ENCODE peak calls at places on chromosome 1, in seven cellular contexts. One of them, this sample, is unnamed.

GRCh38 chr1:112371770-112372169 is 24.2 kb upstream of the CTTNBP2NL start:
- DNase-seq in GM12865: no peak
- DNase-seq in bronchial epithelial cell: no peak
- DNase-seq in Panc1: no peak
- DNase-seq in upper lobe of right lung: no peak
- DNase-seq in fibroblast of mammary gland: no peak
- DNase-seq in HL-60: no peak
- DNase-seq in this sample: no peak

GRCh38 chr1:79198841-79199240 is 192.3 kb upstream of the ADGRL4 start:
- DNase-seq in Panc1: no peak
- DNase-seq in bronchial epithelial cell: peak
- DNase-seq in fibroblast of mammary gland: peak
- DNase-seq in upper lobe of right lung: no peak
- DNase-seq in HL-60: no peak
- DNase-seq in GM12865: no peak
- DNase-seq in this sample: peak

GRCh38 chr1:54290443-54291184 is 90.6 kb downstream of the MRPL37 start:
- DNase-seq in Panc1: no peak
- DNase-seq in upper lobe of right lung: no peak
- DNase-seq in fibroblast of mammary gland: peak
- DNase-seq in GM12865: no peak
- DNase-seq in bronchial epithelial cell: no peak
- DNase-seq in HL-60: no peak
- DNase-seq in this sample: no peak

GRCh38 chr1:22831729-22832413 is 121.2 kb downstream of the EPHB2 start:
- DNase-seq in bronchial epithelial cell: peak
- DNase-seq in HL-60: peak
- DNase-seq in GM12865: no peak
- DNase-seq in upper lobe of right lung: no peak
- DNase-seq in fibroblast of mammary gland: peak
- DNase-seq in Panc1: peak
- DNase-seq in this sample: peak

GRCh38 chr1:192826791-192827477 is 18.1 kb downstream of the RGS2 start:
- DNase-seq in HL-60: no peak
- DNase-seq in upper lobe of right lung: no peak
- DNase-seq in Panc1: no peak
- DNase-seq in GM12865: no peak
- DNase-seq in bronchial epithelial cell: peak
- DNase-seq in fibroblast of mammary gland: no peak
- DNase-seq in this sample: peak

GRCh38 chr1:165403835-165404482 is 41.0 kb downstream of the RXRG start:
- DNase-seq in bronchial epithelial cell: peak
- DNase-seq in HL-60: peak
- DNase-seq in Panc1: no peak
- DNase-seq in fibroblast of mammary gland: no peak
- DNase-seq in GM12865: peak
- DNase-seq in upper lobe of right lung: no peak
- DNase-seq in this sample: no peak

GRCh38 chr1:244181867-244182266 is 130.8 kb downstream of the ZBTB18 start:
- DNase-seq in fibroblast of mammary gland: no peak
- DNase-seq in bronchial epithelial cell: no peak
- DNase-seq in upper lobe of right lung: no peak
- DNase-seq in GM12865: no peak
- DNase-seq in HL-60: no peak
- DNase-seq in Panc1: no peak
- DNase-seq in this sample: no peak

GRCh38 chr1:31792541-31792940 is 23.3 kb downstream of the SPOCD1 start:
- DNase-seq in Panc1: no peak
- DNase-seq in fibroblast of mammary gland: no peak
- DNase-seq in GM12865: no peak
- DNase-seq in bronchial epithelial cell: no peak
- DNase-seq in upper lobe of right lung: peak
- DNase-seq in HL-60: no peak
- DNase-seq in this sample: no peak

GRCh38 chr1:56491441-56491840 is 87.9 kb downstream of the PLPP3 start:
- DNase-seq in HL-60: no peak
- DNase-seq in GM12865: no peak
- DNase-seq in upper lobe of right lung: no peak
- DNase-seq in bronchial epithelial cell: peak
- DNase-seq in fibroblast of mammary gland: peak
- DNase-seq in Panc1: no peak
- DNase-seq in this sample: no peak

GRCh38 chr1:48790397-48790796 is 13.7 kb upstream of the BEND5 start:
- DNase-seq in upper lobe of right lung: no peak
- DNase-seq in fibroblast of mammary gland: no peak
- DNase-seq in bronchial epithelial cell: no peak
- DNase-seq in Panc1: no peak
- DNase-seq in GM12865: peak
- DNase-seq in HL-60: no peak
- DNase-seq in this sample: no peak

GRCh38 chr1:103514920-103515503 is 10.5 kb upstream of the RNPC3 start:
- DNase-seq in HL-60: peak
- DNase-seq in Panc1: no peak
- DNase-seq in fibroblast of mammary gland: peak
- DNase-seq in upper lobe of right lung: no peak
- DNase-seq in GM12865: peak
- DNase-seq in bronchial epithelial cell: peak
- DNase-seq in this sample: no peak

GRCh38 chr1:150619576-150620509 is 9.6 kb downstream of the ENSA start:
- DNase-seq in bronchial epithelial cell: peak
- DNase-seq in fibroblast of mammary gland: peak
- DNase-seq in upper lobe of right lung: no peak
- DNase-seq in HL-60: no peak
- DNase-seq in Panc1: no peak
- DNase-seq in GM12865: no peak
- DNase-seq in this sample: no peak

DNA sequence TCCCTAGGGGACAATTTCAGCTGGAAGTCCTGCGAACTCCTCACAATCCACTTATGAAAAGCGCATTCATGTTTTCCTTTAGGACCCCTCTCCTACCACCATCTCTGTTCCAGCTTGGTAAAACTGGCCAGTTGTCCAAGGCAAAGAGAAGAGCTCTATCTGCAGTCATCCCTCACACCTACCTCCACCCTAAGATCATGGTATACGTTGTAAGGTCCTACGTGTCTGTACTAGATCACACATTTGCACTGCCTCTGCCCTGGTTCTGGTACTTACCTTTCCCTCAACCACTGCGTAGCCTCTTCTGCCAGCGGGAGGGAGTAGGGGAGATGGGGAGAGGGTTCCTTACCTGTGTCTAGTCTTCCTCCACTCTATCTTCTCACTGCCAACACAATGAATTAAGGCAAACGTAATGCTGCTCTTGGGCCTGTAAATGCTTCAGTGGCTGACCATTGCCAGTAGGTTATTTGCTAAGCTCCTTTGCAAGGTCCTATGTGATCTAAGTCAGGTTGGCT is 739 bp upstream of the NUP133 start:
- DNase-seq in Panc1: no peak
- DNase-seq in HL-60: no peak
- DNase-seq in fibroblast of mammary gland: no peak
- DNase-seq in GM12865: peak
- DNase-seq in bronchial epithelial cell: peak
- DNase-seq in upper lobe of right lung: no peak
- DNase-seq in this sample: no peak
- H3K4me3 ChIP-seq in Panc1: peak
- H3K4me3 ChIP-seq in HL-60: peak
- H3K4me3 ChIP-seq in fibroblast of mammary gland: peak
- H3K4me3 ChIP-seq in GM12865: peak
- H3K4me3 ChIP-seq in bronchial epithelial cell: peak
- H3K4me3 ChIP-seq in upper lobe of right lung: peak
- H3K4me3 ChIP-seq in this sample: peak

DNA sequence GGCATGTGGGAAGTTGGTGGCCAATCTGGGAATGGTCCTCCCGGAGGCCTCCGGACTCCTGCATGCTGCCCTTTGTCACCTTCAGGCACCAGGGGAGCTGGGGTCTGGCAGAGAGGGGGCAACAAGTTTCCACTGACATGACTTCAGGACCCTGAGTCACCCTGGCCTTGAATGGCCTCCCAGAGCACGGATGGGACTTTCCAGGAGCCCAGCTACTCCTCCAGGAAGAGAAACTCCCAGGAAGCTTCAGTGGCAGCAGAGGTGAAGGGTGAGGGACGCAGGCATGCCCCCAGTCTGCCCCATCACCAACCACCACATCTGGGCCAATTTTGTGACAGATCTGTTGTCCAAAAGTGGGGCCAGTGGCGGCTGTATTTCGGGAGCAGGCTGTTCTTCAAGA is 55.9 kb upstream of the WASF2 start:
- DNase-seq in fibroblast of mammary gland: peak
- DNase-seq in upper lobe of right lung: no peak
- DNase-seq in Panc1: no peak
- DNase-seq in bronchial epithelial cell: no peak
- DNase-seq in GM12865: no peak
- DNase-seq in HL-60: no peak
- DNase-seq in this sample: no peak
- TF ChIP-seq CTCF in fibroblast of mammary gland: no peak
- TF ChIP-seq CTCF in upper lobe of right lung: no peak
- TF ChIP-seq CTCF in Panc1: no peak
- TF ChIP-seq CTCF in bronchial epithelial cell: no peak
- TF ChIP-seq CTCF in GM12865: no peak
- TF ChIP-seq CTCF in HL-60: no peak
- TF ChIP-seq CTCF in this sample: no peak

GRCh38 chr1:205505791-205506190 is 1.3 kb downstream of the CDK18 start:
- DNase-seq in HL-60: no peak
- DNase-seq in fibroblast of mammary gland: no peak
- DNase-seq in upper lobe of right lung: peak
- DNase-seq in GM12865: no peak
- DNase-seq in Panc1: no peak
- DNase-seq in bronchial epithelial cell: peak
- DNase-seq in this sample: no peak
- H3K4me3 ChIP-seq in HL-60: no peak
- H3K4me3 ChIP-seq in fibroblast of mammary gland: no peak
- H3K4me3 ChIP-seq in upper lobe of right lung: peak
- H3K4me3 ChIP-seq in GM12865: no peak
- H3K4me3 ChIP-seq in Panc1: no peak
- H3K4me3 ChIP-seq in bronchial epithelial cell: peak
- H3K4me3 ChIP-seq in this sample: peak

DNA sequence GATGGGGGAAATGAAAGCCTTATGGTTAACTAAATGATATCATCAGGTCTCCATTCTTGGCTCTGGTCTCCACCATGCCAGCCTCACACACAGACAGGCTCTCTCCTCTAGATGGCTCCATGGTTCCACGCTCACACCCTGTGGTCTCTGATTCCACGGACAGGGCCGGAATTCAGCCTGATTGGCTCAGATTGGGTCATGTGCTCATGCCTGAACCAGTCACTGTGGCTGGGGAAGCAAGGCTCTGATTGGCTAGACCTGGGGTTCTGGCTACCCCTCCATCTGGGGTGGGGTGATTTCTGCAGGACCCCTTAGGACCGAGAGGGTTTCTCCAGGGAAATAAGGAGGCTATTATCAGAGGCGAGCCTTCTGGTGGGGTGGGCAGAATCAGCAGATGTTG is 277.0 kb downstream of the PTPRU start:
- DNase-seq in GM12865: peak
- DNase-seq in fibroblast of mammary gland: peak
- DNase-seq in upper lobe of right lung: no peak
- DNase-seq in Panc1: peak
- DNase-seq in bronchial epithelial cell: peak
- DNase-seq in HL-60: no peak
- DNase-seq in this sample: peak
- TF ChIP-seq CTCF in GM12865: peak
- TF ChIP-seq CTCF in fibroblast of mammary gland: peak
- TF ChIP-seq CTCF in upper lobe of right lung: peak
- TF ChIP-seq CTCF in Panc1: peak
- TF ChIP-seq CTCF in bronchial epithelial cell: peak
- TF ChIP-seq CTCF in HL-60: no peak
- TF ChIP-seq CTCF in this sample: peak

GRCh38 chr1:203630697-203631096 is 4.1 kb downstream of the ATP2B4 start:
- DNase-seq in bronchial epithelial cell: peak
- DNase-seq in Panc1: no peak
- DNase-seq in HL-60: no peak
- DNase-seq in upper lobe of right lung: no peak
- DNase-seq in GM12865: no peak
- DNase-seq in fibroblast of mammary gland: no peak
- DNase-seq in this sample: no peak
- H3K4me3 ChIP-seq in bronchial epithelial cell: no peak
- H3K4me3 ChIP-seq in Panc1: no peak
- H3K4me3 ChIP-seq in HL-60: no peak
- H3K4me3 ChIP-seq in upper lobe of right lung: no peak
- H3K4me3 ChIP-seq in GM12865: no peak
- H3K4me3 ChIP-seq in fibroblast of mammary gland: no peak
- H3K4me3 ChIP-seq in this sample: no peak

This sample was measured in epithelial cell of proximal tubule.